ENCODE peak calls at places on chromosomes 3 and 15, in ten cellular contexts. Z, F, L, X, S, V, Q, W, I and T are unnamed samples.
A peak's percentile ranks its signal among the peaks of the same experiment; 100 is the strongest.

GRCh38 chr3:122415104-122415744 is 638 bp downstream of the WDR5B start:
- DNase-seq in Z (peak; percentile 39), F (peak; percentile 51), L (no peak), X (no peak), S (peak; percentile 44), V (peak; percentile 85), Q (peak; percentile 59), W (peak; percentile 55), I (peak; percentile 18), T (no peak)

GRCh38 chr15:92937880-92938279 is 37.8 kb downstream of the CHD2 start:
- DNase-seq in Z (no peak), F (no peak), L (no peak), X (no peak), S (no peak), V (no peak), Q (no peak), W (no peak), I (no peak), T (no peak)

GRCh38 chr3:4394048-4394447 is 73.0 kb downstream of the SUMF1 start:
- DNase-seq in Z (peak; percentile 74), F (peak; percentile 79), L (peak; percentile 57), X (no peak), S (no peak), V (peak; percentile 61), Q (no peak), W (no peak), I (no peak), T (no peak)

GRCh38 chr3:109195812-109196211 is 59.3 kb downstream of the C3orf85 start:
- DNase-seq in Z (peak; percentile 57), F (peak; percentile 41), L (no peak), X (no peak), S (no peak), V (no peak), Q (no peak), W (no peak), I (no peak), T (no peak)

GRCh38 chr15:75348563-75349350 is 1.9 kb downstream of the NEIL1 start:
- DNase-seq in Z (no peak), F (no peak), L (no peak), X (no peak), S (peak; percentile 21), V (no peak), Q (no peak), W (no peak), I (peak; percentile 38), T (no peak)

GRCh38 chr3:195911946-195912270 is 3.6 kb upstream of the TNK2 start:
- DNase-seq in Z (no peak), F (no peak), L (no peak), X (no peak), S (no peak), V (peak; percentile 12), Q (no peak), W (no peak), I (no peak), T (no peak)

GRCh38 chr3:189406148-189406547 is 225.0 kb upstream of the TP63 start:
- DNase-seq in Z (no peak), F (no peak), L (no peak), X (no peak), S (no peak), V (no peak), Q (no peak), W (no peak), I (no peak), T (no peak)

GRCh38 chr3:16181361-16181760 is 6.9 kb downstream of the GALNT15 start:
- DNase-seq in Z (no peak), F (peak; percentile 66), L (peak; percentile 97), X (no peak), S (no peak), V (peak; percentile 83), Q (peak; percentile 61), W (peak; percentile 33), I (no peak), T (peak; percentile 95)

GRCh38 chr15:39213385-39213840 is 367.5 kb upstream of the THBS1 start:
- DNase-seq in Z (peak; percentile 96), F (peak; percentile 88), L (no peak), X (no peak), S (peak; percentile 71), V (peak; percentile 57), Q (peak; percentile 45), W (no peak), I (peak; percentile 18), T (no peak)

GRCh38 chr3:12981631-12982265 is 91.5 kb downstream of the IQSEC1 start:
- DNase-seq in Z (no peak), F (no peak), L (no peak), X (no peak), S (no peak), V (no peak), Q (no peak), W (no peak), I (no peak), T (no peak)

GRCh38 chr3:47877288-47877687 is 74.3 kb downstream of the DHX30 start:
- DNase-seq in Z (peak; percentile 31), F (peak; percentile 56), L (no peak), X (no peak), S (no peak), V (no peak), Q (no peak), W (no peak), I (no peak), T (no peak)

DNA sequence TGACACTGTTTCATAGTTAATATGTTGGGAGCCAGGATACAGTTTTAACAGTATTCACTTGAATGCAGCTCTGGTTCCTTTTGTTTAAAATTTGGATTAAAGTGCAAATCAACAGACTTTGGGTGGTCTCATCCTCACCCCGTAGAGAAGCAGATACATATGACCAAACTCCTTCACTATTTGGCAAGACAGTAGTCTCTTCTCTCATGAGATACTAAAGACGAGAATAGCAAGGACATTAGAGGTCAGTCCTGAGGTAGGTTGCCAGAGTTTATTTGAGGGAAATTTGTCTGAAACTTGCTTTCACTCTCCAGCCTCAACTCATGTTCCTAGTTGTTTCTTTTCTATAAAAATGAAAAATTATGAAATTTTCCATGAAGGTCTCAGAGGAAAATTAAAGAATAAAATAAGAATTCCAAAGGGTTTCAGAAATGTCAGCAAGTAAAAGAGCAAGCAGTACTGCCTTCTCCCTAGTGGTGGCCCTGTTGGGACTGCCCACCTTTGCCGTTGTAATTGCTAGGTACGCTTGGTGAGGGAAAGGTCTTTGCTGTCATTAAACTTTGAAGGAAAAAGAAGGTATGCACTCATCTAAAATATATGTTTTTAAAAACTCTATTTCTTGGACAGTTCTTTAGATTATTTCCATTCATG is 111.2 kb downstream of the CMSS1 start:
- DNase-seq in Z (no peak), F (no peak), L (no peak), X (no peak), S (no peak), V (no peak), Q (no peak), W (no peak), I (no peak), T (no peak)
- TF ChIP-seq CTCF in Z (peak; percentile 5), F (peak; percentile 37), L (peak; percentile 42), X (no peak), S (no peak), V (no peak), Q (peak; percentile 6), W (no peak), I (no peak), T (no peak)

GRCh38 chr3:169813757-169814517 is 1.2 kb upstream of the LRRC34 start:
- DNase-seq in Z (peak; percentile 10), F (peak; percentile 45), L (no peak), X (peak; percentile 85), S (no peak), V (peak; percentile 28), Q (no peak), W (peak; percentile 73), I (no peak), T (no peak)
- TF ChIP-seq CTCF in Z (peak; percentile 22), F (peak; percentile 59), L (no peak), X (peak; percentile 89), S (no peak), V (no peak), Q (no peak), W (peak; percentile 43), I (no peak), T (no peak)

DNA sequence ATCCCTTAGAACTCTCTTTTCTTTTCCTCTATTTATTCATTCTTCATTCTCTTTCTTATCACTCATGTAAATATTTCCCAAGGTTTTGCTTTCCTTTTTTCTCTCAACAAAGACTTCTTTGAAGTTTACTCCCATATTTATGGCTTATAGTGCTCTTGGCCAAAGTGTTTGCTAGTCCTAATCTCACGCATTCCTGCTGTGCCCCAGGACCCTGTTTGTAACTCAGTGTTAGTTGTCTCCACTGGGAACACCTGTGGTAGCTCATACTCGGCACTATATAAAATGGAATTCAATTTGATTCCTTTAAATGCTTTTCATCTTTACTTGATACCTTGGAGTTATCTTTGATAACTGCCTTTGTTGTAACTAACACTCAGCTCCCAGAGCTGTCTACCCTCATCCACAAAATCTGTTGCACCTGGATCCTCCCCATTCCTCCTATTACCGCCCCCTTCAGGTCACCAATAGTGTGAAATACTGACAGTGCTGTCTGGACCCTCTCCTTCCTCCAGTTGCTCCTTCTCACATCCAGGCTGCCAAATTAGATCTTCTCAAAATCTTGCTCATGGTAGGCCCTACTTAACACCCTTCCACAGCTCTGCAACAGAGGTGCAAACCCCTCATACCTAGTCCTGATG is 76.8 kb downstream of the TIGIT start:
- DNase-seq in Z (no peak), F (no peak), L (no peak), X (no peak), S (no peak), V (no peak), Q (no peak), W (no peak), I (no peak), T (no peak)
- TF ChIP-seq CTCF in Z (peak; percentile 10), F (peak; percentile 13), L (no peak), X (peak; percentile 27), S (no peak), V (no peak), Q (no peak), W (no peak), I (no peak), T (no peak)

DNA sequence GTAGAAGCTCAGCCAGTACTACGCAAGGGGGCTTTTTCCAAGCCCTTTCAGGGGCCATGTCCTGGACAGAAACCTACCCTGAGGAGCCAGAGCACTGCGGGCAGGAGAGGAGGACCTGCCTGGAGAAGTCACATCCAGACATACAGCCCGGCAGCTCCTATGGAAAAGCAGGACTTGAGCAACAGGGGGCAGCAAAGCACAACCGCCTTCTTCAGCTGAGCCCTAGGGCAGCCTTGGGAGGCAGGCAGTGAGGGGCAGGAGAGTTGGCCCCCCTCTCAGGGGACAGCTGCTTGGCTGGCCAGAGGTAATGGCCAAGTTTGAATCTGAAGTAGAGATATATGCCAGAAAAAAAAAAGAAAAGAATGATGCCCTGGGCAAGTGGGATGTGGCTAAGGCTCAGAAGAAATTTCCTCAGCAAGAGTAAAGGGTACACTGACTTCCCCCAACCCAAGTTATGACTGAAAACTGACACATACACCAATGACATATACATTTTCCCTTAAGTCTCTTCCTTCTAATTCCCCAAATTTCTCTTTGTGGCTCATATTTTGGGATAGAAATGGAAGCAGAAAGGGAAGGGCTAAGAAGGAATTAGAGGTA is 56.9 kb downstream of the CYP19A1 start:
- DNase-seq in Z (peak; percentile 78), F (peak; percentile 80), L (no peak), X (peak; percentile 29), S (peak; percentile 69), V (peak; percentile 68), Q (peak; percentile 32), W (peak; percentile 79), I (peak; percentile 63), T (no peak)
- TF ChIP-seq CTCF in Z (peak; percentile 88), F (peak; percentile 89), L (peak; percentile 66), X (peak; percentile 86), S (peak; percentile 64), V (peak; percentile 42), Q (peak; percentile 45), W (peak; percentile 56), I (peak; percentile 57), T (peak; percentile 16)